ENCODE peak calls at places on chromosomes 1 and 21, in four cellular contexts. V is CD4-positive, alpha-beta memory T cell; B is CD8-positive, alpha-beta memory T cell; U is mucosa of descending colon. Q is an unnamed sample. For H3K4me1, the result is how much of the 10 kb centered on the place peaks cover.

GRCh38 chr1:2322065-2322571 is 69.2 kb downstream of the MORN1 start:
- DNase-seq in V (no peak), B (no peak), U (no peak), Q (no peak)

GRCh38 chr1:201461783-201462441 is 7.1 kb downstream of the PHLDA3 start:
- DNase-seq in V (no peak), B (no peak), U (peak), Q (no peak)

GRCh38 chr1:183945432-183946308 is 91.9 kb downstream of the COLGALT2 start:
- DNase-seq in V (no peak), B (no peak), U (no peak), Q (no peak)

GRCh38 chr1:208243851-208244583 is at the start of gene PLXNA2:
- DNase-seq in V (peak), B (peak), U (peak), Q (peak)

GRCh38 chr1:154352581-154353459 is 27.5 kb downstream of the ATP8B2 start:
- DNase-seq in V (peak), B (no peak), U (peak), Q (peak)

GRCh38 chr1:164683235-164683634 is 124.3 kb downstream of the PBX1 start:
- DNase-seq in V (no peak), B (no peak), U (no peak), Q (no peak)

GRCh38 chr1:27346357-27346756 is 4.5 kb downstream of the SYTL1 start:
- DNase-seq in V (no peak), B (no peak), U (no peak), Q (no peak)

GRCh38 chr21:26506951-26507350 is 66.1 kb downstream of the CYYR1 start:
- DNase-seq in V (no peak), B (no peak), U (no peak), Q (no peak)

GRCh38 chr21:40386301-40386911 is 460.6 kb downstream of the DSCAM start:
- DNase-seq in V (no peak), B (no peak), U (peak), Q (no peak)

GRCh38 chr1:234611153-234611798 is 1.3 kb upstream of the IRF2BP2 start:
- DNase-seq in V (peak), B (no peak), U (no peak), Q (peak)

GRCh38 chr21:42448683-42449082 is 45.0 kb downstream of the UBASH3A start:
- DNase-seq in V (no peak), B (no peak), U (peak), Q (no peak)

GRCh38 chr1:46532498-46533178 is 18.8 kb downstream of the KNCN start:
- DNase-seq in V (peak), B (peak), U (no peak), Q (peak)

GRCh38 chr1:38114231-38114630 is 67.6 kb upstream of the POU3F1 start:
- DNase-seq in V (no peak), B (no peak), U (no peak), Q (no peak)

GRCh38 chr1:160630523-160631087 is 16.2 kb downstream of the SLAMF1 start:
- DNase-seq in V (no peak), B (no peak), U (no peak), Q (no peak)

GRCh38 chr1:21237386-21238088 is 52.7 kb downstream of the ECE1 start:
- DNase-seq in V (no peak), B (no peak), U (no peak), Q (no peak)

GRCh38 chr21:45029968-45030636 is 44.3 kb upstream of the ADARB1 start:
- DNase-seq in V (no peak), B (no peak), U (no peak), Q (no peak)

GRCh38 chr1:214234635-214235025 is 46.3 kb upstream of the SMYD2 start:
- DNase-seq in V (no peak), B (no peak), U (no peak), Q (no peak)

GRCh38 chr1:186511761-186512637 is 51.1 kb upstream of the PDC start:
- DNase-seq in V (no peak), B (no peak), U (no peak), Q (no peak)

GRCh38 chr1:41559331-41559730 is 74.8 kb upstream of the EDN2 start:
- DNase-seq in V (no peak), B (no peak), U (no peak), Q (no peak)

GRCh38 chr1:213266983-213267772 is 216.1 kb downstream of the RPS6KC1 start:
- DNase-seq in V (no peak), B (no peak), U (no peak), Q (no peak)

GRCh38 chr1:229406798-229407197 is 27.1 kb downstream of the ACTA1 start:
- DNase-seq in V (no peak), B (no peak), U (no peak), Q (no peak)

GRCh38 chr1:23401313-23401712 is 23.2 kb downstream of the TCEA3 start:
- DNase-seq in V (no peak), B (no peak), U (no peak), Q (no peak)

GRCh38 chr1:54465351-54465811 is 59.2 kb upstream of the SSBP3 start:
- DNase-seq in V (no peak), B (no peak), U (no peak), Q (no peak)

GRCh38 chr1:180975551-180975950 is 47.1 kb downstream of the STX6 start:
- DNase-seq in V (no peak), B (no peak), U (no peak), Q (no peak)

GRCh38 chr1:76090284-76091180 is 16.0 kb downstream of the ST6GALNAC3 start:
- DNase-seq in V (no peak), B (no peak), U (no peak), Q (no peak)

GRCh38 chr1:243842978-243843490 is 7.0 kb downstream of the AKT3 start:
- DNase-seq in V (peak), B (no peak), U (no peak), Q (no peak)

GRCh38 chr1:97337250-97338030 is 583.4 kb downstream of the DPYD start:
- DNase-seq in V (no peak), B (no peak), U (no peak), Q (no peak)

GRCh38 chr1:231866392-231867331 is 240.1 kb downstream of the DISC1 start:
- DNase-seq in V (peak), B (peak), U (no peak), Q (peak)

GRCh38 chr1:234727018-234727757 is 117.2 kb upstream of the IRF2BP2 start:
- DNase-seq in V (no peak), B (no peak), U (no peak), Q (no peak)

GRCh38 chr1:241611063-241611462 is 29.1 kb downstream of the CHML start:
- DNase-seq in V (peak), B (no peak), U (no peak), Q (no peak)

GRCh38 chr21:39660596-39660995 is 47.9 kb downstream of the B3GALT5 start:
- DNase-seq in V (no peak), B (no peak), U (no peak), Q (no peak)

GRCh38 chr1:70034403-70034802 is 171.0 kb downstream of the LRRC40 start:
- DNase-seq in V (no peak), B (no peak), U (no peak), Q (no peak)

GRCh38 chr1:72433591-72433990 is 151.3 kb upstream of the NEGR1 start:
- DNase-seq in V (no peak), B (no peak), U (no peak), Q (no peak)

GRCh38 chr21:18954415-18954972 is 550.9 kb upstream of the TMPRSS15 start:
- DNase-seq in V (no peak), B (no peak), U (no peak), Q (no peak)

GRCh38 chr21:18950045-18950740 is 546.6 kb upstream of the TMPRSS15 start:
- DNase-seq in V (no peak), B (no peak), U (no peak), Q (no peak)

DNA sequence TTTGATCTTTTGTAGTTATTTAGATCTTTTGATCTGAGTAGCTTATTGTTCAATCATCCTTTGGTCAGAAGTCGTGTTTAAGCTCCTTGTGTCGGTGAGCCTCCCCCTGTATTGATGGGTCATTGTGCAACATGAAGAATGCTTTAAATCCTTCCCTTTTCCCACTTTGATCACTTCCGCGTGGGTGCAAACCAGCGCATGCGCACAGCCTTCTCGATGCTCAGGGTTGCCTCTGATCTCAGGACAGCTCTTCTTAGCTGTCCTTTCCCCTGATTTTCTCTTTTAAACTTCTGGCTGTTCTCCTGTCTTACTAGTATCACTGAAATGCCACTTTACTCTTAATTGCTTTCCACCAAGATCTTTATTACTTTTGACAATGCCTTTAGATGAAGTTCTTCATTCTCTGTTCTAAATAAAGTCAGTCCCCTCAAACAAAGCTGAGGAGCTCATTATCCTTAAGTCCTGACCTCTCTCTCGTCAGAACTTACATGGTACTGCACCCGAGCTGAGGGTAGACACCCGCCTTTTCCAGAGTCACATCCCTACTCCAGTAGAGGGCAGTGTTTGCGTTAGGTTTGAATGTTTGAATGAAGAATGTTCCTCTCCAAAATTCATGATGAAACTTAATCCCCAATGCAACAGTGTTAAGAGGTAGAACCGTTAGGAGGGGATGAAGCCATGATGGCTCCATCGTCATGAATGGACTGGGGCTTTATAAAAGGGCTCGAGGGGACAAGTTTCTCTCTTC is 547.9 kb upstream of the TMPRSS15 start:
- DNase-seq in V (no peak), B (no peak), U (no peak), Q (no peak)
- H3K4me3 ChIP-seq in V (no peak), B (no peak), U (no peak), Q (no peak)

DNA sequence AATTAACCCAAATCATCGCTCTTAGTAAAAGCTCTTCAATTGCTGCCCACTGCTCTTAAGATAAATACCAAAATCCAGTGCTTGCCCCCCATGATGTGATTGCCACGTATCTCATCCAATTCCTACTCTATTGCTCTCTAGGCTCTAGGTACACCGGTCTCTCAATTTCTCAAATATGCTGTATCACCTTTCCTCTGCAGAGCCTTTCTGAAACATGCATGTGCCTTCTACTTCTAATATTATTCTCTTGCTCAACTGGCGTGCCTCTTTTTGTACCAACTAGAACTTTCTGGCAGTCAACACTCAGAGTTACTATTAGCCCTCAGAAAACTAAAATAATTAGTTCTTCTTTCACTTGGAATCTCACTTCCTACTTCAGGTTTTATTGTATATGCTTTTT is 111.7 kb upstream of the LBR start:
- DNase-seq in V (no peak), B (no peak), U (no peak), Q (no peak)
- H3K4me1 ChIP-seq in V (under half), B (under half), U (under half), Q (under half)

DNA sequence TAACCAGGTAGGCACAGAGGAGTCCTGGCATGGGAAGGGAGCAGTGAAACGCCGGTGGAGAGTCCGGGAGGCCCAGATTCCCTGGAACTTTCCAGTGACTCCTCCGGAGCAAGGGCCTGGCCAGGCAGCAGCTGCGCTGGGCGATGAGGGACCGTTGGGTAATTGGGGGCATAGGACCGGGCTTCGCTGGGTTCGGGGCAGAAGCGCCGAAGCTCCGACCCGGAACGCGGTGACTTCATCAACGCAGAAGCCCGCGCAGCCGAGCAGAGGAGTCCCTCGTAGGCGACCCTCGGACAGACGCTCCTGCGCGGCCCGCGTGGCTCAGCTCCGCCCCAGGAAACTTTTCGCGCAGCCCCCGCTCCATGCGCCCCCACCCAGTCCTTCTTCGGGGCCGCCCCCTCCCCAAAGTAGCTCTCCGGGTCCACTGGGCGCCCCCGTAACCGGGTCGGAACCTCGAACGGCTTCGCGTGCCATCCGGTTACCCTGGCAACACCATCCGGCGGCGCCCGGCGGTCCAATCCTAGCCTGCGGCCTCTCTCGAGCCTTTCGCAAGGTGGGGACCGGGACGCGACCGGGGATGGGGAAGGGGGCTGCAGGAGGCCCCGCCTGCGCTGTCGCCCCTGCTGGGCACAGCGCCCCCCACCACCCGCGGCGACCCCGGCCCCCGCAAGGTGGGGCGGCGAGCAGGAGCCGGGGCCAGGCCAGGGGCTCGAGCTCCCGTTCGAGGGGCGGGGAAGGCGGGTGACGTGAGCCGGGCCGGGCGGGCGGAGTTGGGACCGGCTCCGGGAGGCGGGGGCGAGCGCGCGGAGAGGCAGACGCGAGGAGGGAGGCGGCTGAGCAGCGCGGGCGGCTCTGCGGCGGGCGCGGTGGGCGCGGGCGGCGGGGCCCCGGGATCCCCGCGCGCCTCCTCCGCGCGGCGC is at the start of gene AJAP1:
- DNase-seq in V (no peak), B (no peak), U (no peak), Q (no peak)
- H3K4me3 ChIP-seq in V (no peak), B (no peak), U (no peak), Q (no peak)

DNA sequence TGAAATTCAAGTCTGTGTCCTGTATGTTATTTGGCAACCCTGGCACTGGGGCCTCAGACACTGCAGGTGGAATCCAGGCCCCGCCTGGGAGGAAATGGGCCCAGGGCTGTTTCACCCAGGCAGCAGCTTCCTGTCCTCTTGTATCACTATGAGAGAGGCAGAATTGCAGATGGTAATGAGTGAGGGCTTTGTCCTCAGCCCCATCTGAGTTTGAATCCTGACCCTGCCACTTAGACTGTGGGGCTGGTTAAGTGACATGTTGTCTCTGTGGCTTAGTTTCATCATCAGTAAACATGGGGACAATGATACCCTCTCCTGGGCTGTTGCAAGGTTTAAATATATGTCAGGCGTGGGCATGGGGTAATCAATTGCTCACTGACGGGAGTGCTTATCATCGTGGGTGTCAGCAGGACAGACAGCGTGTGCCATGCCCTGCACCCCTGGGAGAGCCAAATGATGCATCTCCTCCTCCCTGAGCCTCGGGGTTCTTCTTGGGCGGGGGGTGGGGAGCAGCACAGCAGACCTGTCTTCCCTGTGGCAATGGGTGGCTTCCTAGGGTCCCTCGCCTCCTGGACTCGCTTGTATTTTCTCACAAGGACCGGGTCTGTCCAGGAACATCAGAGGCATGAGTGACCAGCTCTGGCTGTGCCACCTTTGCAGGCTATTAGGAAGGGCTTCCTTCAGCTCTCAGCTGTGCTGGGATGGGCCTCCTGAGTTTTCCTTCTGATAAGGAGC is 42.1 kb downstream of the ARHGEF10L start:
- DNase-seq in V (no peak), B (no peak), U (no peak), Q (no peak)
- H3K4me1 ChIP-seq in V (under half), B (under half), U (under half), Q (under half)

DNA sequence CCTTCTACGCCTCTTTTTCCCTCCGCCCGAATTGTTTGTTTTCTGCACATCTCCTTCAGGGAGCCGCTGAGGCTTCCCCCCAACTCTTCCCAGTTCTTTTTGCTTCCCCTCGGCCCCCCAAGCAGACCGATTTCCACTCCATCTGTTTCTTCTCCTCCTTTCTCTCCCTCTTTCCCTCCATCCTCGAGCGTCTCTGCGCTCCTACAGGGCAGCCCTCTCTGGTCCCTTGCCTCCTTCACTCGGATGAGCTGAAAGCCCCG is 311 bp downstream of the LHX9 start:
- DNase-seq in V (no peak), B (no peak), U (no peak), Q (no peak)
- H3K4me3 ChIP-seq in V (no peak), B (no peak), U (no peak), Q (no peak)

GRCh38 chr1:230852959-230853358 is 15.4 kb downstream of the C1orf198 start:
- DNase-seq in V (no peak), B (no peak), U (no peak), Q (no peak)

GRCh38 chr1:230857077-230857476 is 11.2 kb downstream of the C1orf198 start:
- DNase-seq in V (no peak), B (no peak), U (no peak), Q (no peak)

GRCh38 chr1:230855886-230856285 is 12.4 kb downstream of the C1orf198 start:
- DNase-seq in V (no peak), B (no peak), U (no peak), Q (no peak)

GRCh38 chr1:230853736-230854135 is 14.6 kb downstream of the C1orf198 start:
- DNase-seq in V (no peak), B (no peak), U (no peak), Q (no peak)

GRCh38 chr1:230854423-230854822 is 13.9 kb downstream of the C1orf198 start:
- DNase-seq in V (no peak), B (no peak), U (no peak), Q (no peak)
- H3K4me1 ChIP-seq in V (under half), B (under half), U (under half), Q (under half)

Q was measured in effector memory CD4-positive, alpha-beta T cell.